ENCODE peak calls at places on chromosomes 2 and 18, in five cellular contexts. W is AG09309, O is astrocyte of the spinal cord, K is retinal pigment epithelial cell, B is body of pancreas. F is an unnamed sample.

GRCh38 chr2:173357351-173357750 is 2.7 kb downstream of the CDCA7 start:
- DNase-seq in W (no peak), K (no peak), B (no peak), O (no peak), F (no peak)

GRCh38 chr2:203484266-203485112 is 50.6 kb downstream of the RAPH1 start:
- DNase-seq in B (peak), O (no peak), K (peak), W (no peak), F (peak)

GRCh38 chr2:118266086-118266485 is 177.8 kb downstream of the INSIG2 start:
- DNase-seq in O (no peak), K (no peak), B (no peak), W (no peak), F (peak)

GRCh38 chr2:218024336-218024735 is 21.5 kb upstream of the TNS1 start:
- DNase-seq in K (no peak), O (no peak), B (peak), W (no peak), F (no peak)

GRCh38 chr2:217090024-217090473 is 230.2 kb upstream of the TNP1 start:
- DNase-seq in K (no peak), W (no peak), B (no peak), O (peak), F (peak)

GRCh38 chr2:217942731-217943335 is 60.0 kb downstream of the TNS1 start:
- DNase-seq in K (no peak), W (no peak), O (no peak), B (no peak), F (no peak)

GRCh38 chr18:11251229-11251890 is 102.0 kb upstream of the PIEZO2 start:
- DNase-seq in W (peak), B (peak), O (peak), K (no peak), F (peak)

GRCh38 chr18:79405019-79405780 is 9.5 kb downstream of the NFATC1 start:
- DNase-seq in K (no peak), O (no peak), B (no peak), W (no peak), F (no peak)

GRCh38 chr2:11056614-11057013 is 98.7 kb upstream of the SLC66A3 start:
- DNase-seq in O (peak), B (no peak), K (peak), W (peak), F (peak)

GRCh38 chr2:132668189-132668833 is 1.7 kb downstream of the LYPD1 start:
- DNase-seq in K (no peak), B (no peak), W (no peak), O (peak), F (no peak)

GRCh38 chr18:13500227-13500865 is 226.0 kb downstream of the FAM210A start:
- DNase-seq in O (peak), B (no peak), K (peak), W (peak), F (peak)

GRCh38 chr2:74216642-74217041 is 18.2 kb downstream of the MTHFD2 start:
- DNase-seq in K (no peak), B (no peak), W (no peak), O (no peak), F (no peak)

GRCh38 chr2:32946314-32947075 is at the start of gene LTBP1:
- DNase-seq in K (no peak), B (peak), O (peak), W (no peak), F (peak)

GRCh38 chr2:67701011-67701410 is 303.9 kb downstream of the ETAA1 start:
- DNase-seq in W (peak), B (no peak), O (no peak), K (no peak), F (peak)

GRCh38 chr2:165406053-165406628 is 63.4 kb upstream of the CSRNP3 start:
- DNase-seq in W (no peak), B (no peak), O (peak), K (peak), F (peak)

GRCh38 chr18:27871731-27872130 is 305.2 kb downstream of the CDH2 start:
- DNase-seq in B (no peak), K (no peak), O (no peak), W (no peak), F (no peak)

GRCh38 chr2:1869248-1869647 is 124.9 kb upstream of the PXDN start:
- DNase-seq in B (no peak), K (no peak), W (no peak), O (no peak), F (no peak)

GRCh38 chr2:106695919-106696318 is 190.0 kb downstream of the ST6GAL2 start:
- DNase-seq in K (no peak), O (no peak), W (no peak), B (no peak), F (no peak)

GRCh38 chr2:85413592-85414421 is 3.6 kb upstream of the CAPG start:
- DNase-seq in W (no peak), K (no peak), B (no peak), O (peak), F (peak)

GRCh38 chr2:168649105-168649504 is 153.3 kb upstream of the NOSTRIN start:
- DNase-seq in W (no peak), K (no peak), B (peak), O (no peak), F (no peak)

GRCh38 chr2:9764153-9764778 is 79.0 kb upstream of the TAF1B start:
- DNase-seq in W (no peak), K (no peak), B (no peak), O (no peak), F (no peak)

GRCh38 chr18:22165603-22166069 is 3.8 kb upstream of the GATA6 start:
- DNase-seq in K (no peak), B (no peak), W (no peak), O (no peak), F (no peak)

GRCh38 chr2:126527836-126528490 is 128.0 kb upstream of the GYPC start:
- DNase-seq in W (peak), K (no peak), O (peak), B (peak), F (peak)

GRCh38 chr2:237689569-237690131 is 62.3 kb downstream of the LRRFIP1 start:
- DNase-seq in O (no peak), B (no peak), K (no peak), W (no peak), F (no peak)

GRCh38 chr2:241901018-241901380 is 31.5 kb downstream of the RTP5 start:
- DNase-seq in K (no peak), O (no peak), B (no peak), W (no peak), F (no peak)

GRCh38 chr18:44592639-44593038 is 88.0 kb upstream of the SETBP1 start:
- DNase-seq in K (no peak), O (peak), B (no peak), W (no peak), F (peak)

GRCh38 chr2:235579128-235579527 is 85.3 kb downstream of the AGAP1 start:
- DNase-seq in K (no peak), O (no peak), B (no peak), W (no peak), F (no peak)

GRCh38 chr2:210224660-210225460 is at the start of gene ACADL:
- DNase-seq in K (no peak), W (no peak), B (peak), O (peak), F (peak)

GRCh38 chr18:1392046-1392445 is 487.4 kb downstream of the ADCYAP1 start:
- DNase-seq in K (no peak), B (peak), W (no peak), O (no peak), F (no peak)

GRCh38 chr2:48940606-48941005 is 185.1 kb upstream of the LHCGR start:
- DNase-seq in B (no peak), O (no peak), W (no peak), K (no peak), F (peak)

GRCh38 chr2:237475704-237476107 is 11.3 kb upstream of the MLPH start:
- DNase-seq in W (no peak), K (no peak), B (peak), O (peak), F (peak)

GRCh38 chr18:23380001-23380550 is 73.0 kb upstream of the RIOK3 start:
- DNase-seq in O (peak), K (no peak), B (no peak), W (no peak), F (no peak)
- TF ChIP-seq CTCF in O (no peak), K (no peak), B (no peak), W (no peak), F (no peak)

GRCh38 chr2:121075641-121076500 is 209.1 kb downstream of the TFCP2L1 start:
- DNase-seq in W (no peak), B (no peak), O (no peak), K (no peak), F (no peak)
- H3K4me3 ChIP-seq in W (peak), B (no peak), O (peak), K (peak), F (peak)

DNA sequence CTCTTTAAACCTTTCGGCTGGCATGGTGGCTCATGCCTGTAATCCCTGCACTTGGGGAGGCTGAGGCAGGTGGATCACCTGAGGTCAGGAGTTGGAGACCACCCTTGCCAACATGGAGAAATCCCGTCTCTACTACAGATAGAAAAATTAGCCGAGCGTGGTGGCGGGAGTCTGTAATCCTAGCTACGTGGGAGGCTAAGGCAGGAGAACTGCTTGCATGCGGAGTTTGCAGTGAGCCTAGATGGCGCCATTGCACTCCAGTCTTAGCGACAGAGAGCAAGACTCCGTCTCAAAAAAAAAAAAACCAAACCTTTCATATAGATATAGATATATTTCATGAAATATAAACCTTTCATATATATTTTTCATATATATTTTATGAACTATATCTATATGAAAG is 864.7 kb downstream of the TRIB2 start:
- DNase-seq in B (no peak), K (no peak), W (no peak), O (no peak), F (no peak)
- TF ChIP-seq CTCF in B (no peak), K (peak), W (no peak), O (peak), F (no peak)

GRCh38 chr18:37521500-37522465 is 43.8 kb downstream of the CELF4 start:
- DNase-seq in B (no peak), K (no peak), W (no peak), O (no peak), F (no peak)

GRCh38 chr18:37525302-37525585 is 40.4 kb downstream of the CELF4 start:
- DNase-seq in W (no peak), K (no peak), O (no peak), B (no peak), F (no peak)

GRCh38 chr18:37524546-37525301 is 40.9 kb downstream of the CELF4 start:
- DNase-seq in K (no peak), O (no peak), B (no peak), W (no peak), F (no peak)

GRCh38 chr18:37520508-37520907 is 45.1 kb downstream of the CELF4 start:
- DNase-seq in O (no peak), K (no peak), W (no peak), B (no peak), F (no peak)

DNA sequence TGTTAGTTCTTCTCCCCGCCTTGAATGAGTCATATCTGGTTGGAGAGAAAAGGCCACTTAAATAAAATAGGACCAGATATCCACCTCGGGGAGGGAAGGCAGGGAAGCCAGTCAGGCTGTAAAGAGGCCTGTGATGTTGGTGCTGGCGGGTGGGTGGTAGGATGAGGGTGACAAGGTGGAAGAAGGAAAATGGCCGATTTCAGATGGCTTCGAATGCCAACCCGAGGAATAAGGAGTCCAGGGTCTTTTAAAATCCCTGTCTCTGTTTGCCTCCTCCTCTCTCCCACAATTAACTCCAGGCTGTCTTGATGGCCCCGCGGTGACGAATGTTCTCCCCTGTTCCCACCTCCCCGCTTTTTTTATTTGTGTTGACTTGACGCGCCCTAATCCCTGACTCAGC is 41.5 kb downstream of the CELF4 start:
- DNase-seq in W (no peak), O (no peak), K (no peak), B (no peak), F (no peak)
- H3K4me3 ChIP-seq in W (no peak), O (no peak), K (no peak), B (no peak), F (no peak)